ENCODE peak calls at places on chromosomes 13 and 19, in eight cellular contexts. One of them, this sample, is unnamed.

GRCh38 chr13:48629282-48629681 is 24.4 kb upstream of the CYSLTR2 start:
- DNase-seq in lower leg skin: no peak
- DNase-seq in keratinocyte: no peak
- DNase-seq in fibroblast of lung: no peak
- DNase-seq in HCT116: no peak
- DNase-seq in foreskin fibroblast: no peak
- DNase-seq in mucosa of descending colon: peak
- DNase-seq in endothelial cell of umbilical vein: no peak
- DNase-seq in this sample: no peak

GRCh38 chr19:16620018-16620417 is 8.0 kb downstream of the MED26 start:
- DNase-seq in lower leg skin: no peak
- DNase-seq in endothelial cell of umbilical vein: no peak
- DNase-seq in HCT116: no peak
- DNase-seq in keratinocyte: no peak
- DNase-seq in fibroblast of lung: no peak
- DNase-seq in foreskin fibroblast: no peak
- DNase-seq in mucosa of descending colon: no peak
- DNase-seq in this sample: no peak

GRCh38 chr13:45368571-45368970 is 27.6 kb upstream of the TPT1 start:
- DNase-seq in lower leg skin: no peak
- DNase-seq in endothelial cell of umbilical vein: no peak
- DNase-seq in HCT116: no peak
- DNase-seq in fibroblast of lung: no peak
- DNase-seq in mucosa of descending colon: no peak
- DNase-seq in foreskin fibroblast: no peak
- DNase-seq in keratinocyte: no peak
- DNase-seq in this sample: no peak

GRCh38 chr19:46133777-46134231 is 9.3 kb upstream of the IGFL3 start:
- DNase-seq in lower leg skin: no peak
- DNase-seq in mucosa of descending colon: no peak
- DNase-seq in foreskin fibroblast: no peak
- DNase-seq in endothelial cell of umbilical vein: peak
- DNase-seq in fibroblast of lung: peak
- DNase-seq in HCT116: no peak
- DNase-seq in keratinocyte: no peak
- DNase-seq in this sample: no peak

GRCh38 chr13:114148521-114148855 is 16.1 kb upstream of the RASA3 start:
- DNase-seq in endothelial cell of umbilical vein: no peak
- DNase-seq in fibroblast of lung: no peak
- DNase-seq in mucosa of descending colon: peak
- DNase-seq in foreskin fibroblast: no peak
- DNase-seq in HCT116: no peak
- DNase-seq in keratinocyte: no peak
- DNase-seq in lower leg skin: no peak
- DNase-seq in this sample: no peak

GRCh38 chr19:6738726-6739389 is 622 bp upstream of the TRIP10 start:
- DNase-seq in endothelial cell of umbilical vein: no peak
- DNase-seq in mucosa of descending colon: peak
- DNase-seq in HCT116: no peak
- DNase-seq in fibroblast of lung: no peak
- DNase-seq in lower leg skin: peak
- DNase-seq in keratinocyte: no peak
- DNase-seq in foreskin fibroblast: no peak
- DNase-seq in this sample: peak

GRCh38 chr19:42095814-42096230 is 19.9 kb downstream of the ZNF574 start:
- DNase-seq in mucosa of descending colon: no peak
- DNase-seq in lower leg skin: no peak
- DNase-seq in foreskin fibroblast: no peak
- DNase-seq in keratinocyte: no peak
- DNase-seq in endothelial cell of umbilical vein: no peak
- DNase-seq in fibroblast of lung: no peak
- DNase-seq in HCT116: no peak
- DNase-seq in this sample: no peak

GRCh38 chr19:2223959-2224358 is 12.2 kb downstream of the PLEKHJ1 start:
- DNase-seq in HCT116: no peak
- DNase-seq in endothelial cell of umbilical vein: no peak
- DNase-seq in fibroblast of lung: no peak
- DNase-seq in foreskin fibroblast: no peak
- DNase-seq in mucosa of descending colon: no peak
- DNase-seq in lower leg skin: no peak
- DNase-seq in keratinocyte: no peak
- DNase-seq in this sample: no peak

GRCh38 chr13:113602291-113602970 is 17.9 kb downstream of the TFDP1 start:
- DNase-seq in endothelial cell of umbilical vein: no peak
- DNase-seq in lower leg skin: no peak
- DNase-seq in fibroblast of lung: no peak
- DNase-seq in HCT116: no peak
- DNase-seq in foreskin fibroblast: no peak
- DNase-seq in keratinocyte: no peak
- DNase-seq in mucosa of descending colon: no peak
- DNase-seq in this sample: no peak

GRCh38 chr13:27182844-27183497 is 11.4 kb upstream of the USP12 start:
- DNase-seq in keratinocyte: no peak
- DNase-seq in mucosa of descending colon: peak
- DNase-seq in fibroblast of lung: peak
- DNase-seq in lower leg skin: no peak
- DNase-seq in foreskin fibroblast: peak
- DNase-seq in endothelial cell of umbilical vein: peak
- DNase-seq in HCT116: peak
- DNase-seq in this sample: peak

GRCh38 chr19:44677019-44677809 is 5.9 kb downstream of the CEACAM19 start:
- DNase-seq in foreskin fibroblast: peak
- DNase-seq in fibroblast of lung: peak
- DNase-seq in mucosa of descending colon: no peak
- DNase-seq in endothelial cell of umbilical vein: peak
- DNase-seq in HCT116: peak
- DNase-seq in lower leg skin: no peak
- DNase-seq in keratinocyte: no peak
- DNase-seq in this sample: peak

GRCh38 chr13:107025991-107026390 is 458.1 kb upstream of the ARGLU1 start:
- DNase-seq in foreskin fibroblast: no peak
- DNase-seq in HCT116: no peak
- DNase-seq in fibroblast of lung: peak
- DNase-seq in keratinocyte: no peak
- DNase-seq in lower leg skin: peak
- DNase-seq in endothelial cell of umbilical vein: no peak
- DNase-seq in mucosa of descending colon: no peak
- DNase-seq in this sample: peak

GRCh38 chr19:47112166-47112663 is 1.4 kb downstream of the ZC3H4 start:
- DNase-seq in endothelial cell of umbilical vein: peak
- DNase-seq in fibroblast of lung: peak
- DNase-seq in keratinocyte: peak
- DNase-seq in foreskin fibroblast: peak
- DNase-seq in lower leg skin: peak
- DNase-seq in HCT116: no peak
- DNase-seq in mucosa of descending colon: peak
- DNase-seq in this sample: peak

GRCh38 chr19:44686896-44687295 is 12.1 kb upstream of the CEACAM16 start:
- DNase-seq in foreskin fibroblast: no peak
- DNase-seq in keratinocyte: no peak
- DNase-seq in lower leg skin: no peak
- DNase-seq in HCT116: no peak
- DNase-seq in mucosa of descending colon: no peak
- DNase-seq in endothelial cell of umbilical vein: no peak
- DNase-seq in fibroblast of lung: no peak
- DNase-seq in this sample: no peak

GRCh38 chr19:50040967-50041366 is 15.2 kb downstream of the ZNF473 start:
- DNase-seq in HCT116: no peak
- DNase-seq in lower leg skin: no peak
- DNase-seq in keratinocyte: no peak
- DNase-seq in fibroblast of lung: no peak
- DNase-seq in mucosa of descending colon: no peak
- DNase-seq in foreskin fibroblast: no peak
- DNase-seq in endothelial cell of umbilical vein: no peak
- DNase-seq in this sample: no peak

GRCh38 chr13:66635526-66635925 is 594.6 kb downstream of the PCDH9 start:
- DNase-seq in endothelial cell of umbilical vein: peak
- DNase-seq in foreskin fibroblast: peak
- DNase-seq in HCT116: no peak
- DNase-seq in mucosa of descending colon: no peak
- DNase-seq in lower leg skin: no peak
- DNase-seq in fibroblast of lung: peak
- DNase-seq in keratinocyte: peak
- DNase-seq in this sample: peak

GRCh38 chr19:2453431-2454025 is 3.2 kb downstream of the LMNB2 start:
- DNase-seq in keratinocyte: no peak
- DNase-seq in HCT116: no peak
- DNase-seq in endothelial cell of umbilical vein: no peak
- DNase-seq in fibroblast of lung: no peak
- DNase-seq in mucosa of descending colon: no peak
- DNase-seq in lower leg skin: no peak
- DNase-seq in foreskin fibroblast: no peak
- DNase-seq in this sample: no peak

GRCh38 chr19:34512254-34512796 is 30.8 kb downstream of the WTIP start:
- DNase-seq in lower leg skin: peak
- DNase-seq in fibroblast of lung: no peak
- DNase-seq in mucosa of descending colon: no peak
- DNase-seq in foreskin fibroblast: no peak
- DNase-seq in keratinocyte: no peak
- DNase-seq in HCT116: no peak
- DNase-seq in endothelial cell of umbilical vein: no peak
- DNase-seq in this sample: no peak

GRCh38 chr13:85653681-85654080 is 145.5 kb downstream of the SLITRK6 start:
- DNase-seq in HCT116: no peak
- DNase-seq in fibroblast of lung: no peak
- DNase-seq in foreskin fibroblast: no peak
- DNase-seq in endothelial cell of umbilical vein: no peak
- DNase-seq in mucosa of descending colon: no peak
- DNase-seq in keratinocyte: no peak
- DNase-seq in lower leg skin: no peak
- DNase-seq in this sample: no peak

GRCh38 chr19:33630880-33631627 is 9.3 kb downstream of the CHST8 start:
- DNase-seq in endothelial cell of umbilical vein: no peak
- DNase-seq in lower leg skin: peak
- DNase-seq in fibroblast of lung: no peak
- DNase-seq in keratinocyte: no peak
- DNase-seq in mucosa of descending colon: no peak
- DNase-seq in foreskin fibroblast: no peak
- DNase-seq in HCT116: no peak
- DNase-seq in this sample: no peak

GRCh38 chr19:1474011-1474764 is 4.8 kb downstream of the C19orf25 start:
- DNase-seq in foreskin fibroblast: no peak
- DNase-seq in endothelial cell of umbilical vein: no peak
- DNase-seq in keratinocyte: no peak
- DNase-seq in lower leg skin: no peak
- DNase-seq in fibroblast of lung: no peak
- DNase-seq in HCT116: no peak
- DNase-seq in mucosa of descending colon: no peak
- DNase-seq in this sample: peak

GRCh38 chr19:36196249-36196648 is 18.2 kb downstream of the ZNF565 start:
- DNase-seq in mucosa of descending colon: no peak
- DNase-seq in endothelial cell of umbilical vein: no peak
- DNase-seq in HCT116: no peak
- DNase-seq in foreskin fibroblast: no peak
- DNase-seq in lower leg skin: no peak
- DNase-seq in keratinocyte: no peak
- DNase-seq in fibroblast of lung: no peak
- DNase-seq in this sample: no peak

GRCh38 chr19:7831452-7831851 is 1.4 kb downstream of the EVI5L start:
- DNase-seq in HCT116: peak
- DNase-seq in endothelial cell of umbilical vein: no peak
- DNase-seq in fibroblast of lung: peak
- DNase-seq in keratinocyte: no peak
- DNase-seq in foreskin fibroblast: peak
- DNase-seq in mucosa of descending colon: no peak
- DNase-seq in lower leg skin: no peak
- DNase-seq in this sample: peak

GRCh38 chr13:32585625-32586021 is 629 bp upstream of the PDS5B start:
- DNase-seq in mucosa of descending colon: peak
- DNase-seq in lower leg skin: no peak
- DNase-seq in fibroblast of lung: no peak
- DNase-seq in endothelial cell of umbilical vein: no peak
- DNase-seq in keratinocyte: no peak
- DNase-seq in HCT116: no peak
- DNase-seq in foreskin fibroblast: no peak
- DNase-seq in this sample: no peak

DNA sequence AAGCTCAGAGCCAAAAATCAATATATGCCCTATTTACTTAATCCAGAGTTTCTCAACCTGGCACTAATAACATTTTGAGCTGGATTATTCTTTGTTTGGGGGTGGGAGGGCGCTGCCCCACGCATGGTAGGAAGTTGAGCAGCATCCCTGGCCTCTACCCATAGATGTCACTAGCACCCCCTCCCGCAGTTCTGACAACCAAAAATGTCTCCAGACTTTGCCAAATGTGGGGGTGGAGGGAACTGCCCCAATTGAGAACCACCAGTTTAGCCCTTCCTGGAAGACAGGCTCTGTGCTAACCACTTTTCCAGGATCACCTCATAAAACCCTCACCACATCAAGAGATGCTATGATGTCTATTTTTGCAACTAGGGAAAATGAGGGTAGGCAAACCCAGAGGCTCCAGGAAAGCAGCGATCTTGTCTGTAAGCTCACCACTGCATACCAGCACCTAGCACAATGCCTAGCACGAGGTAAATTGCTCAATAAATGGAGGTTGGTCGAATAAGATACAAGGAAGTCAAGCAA is 1.1 kb downstream of the TRIR start:
- DNase-seq in foreskin fibroblast: peak
- DNase-seq in HCT116: no peak
- DNase-seq in keratinocyte: no peak
- DNase-seq in endothelial cell of umbilical vein: peak
- DNase-seq in fibroblast of lung: peak
- DNase-seq in mucosa of descending colon: peak
- DNase-seq in lower leg skin: no peak
- DNase-seq in this sample: peak
- TF ChIP-seq CTCF in foreskin fibroblast: peak
- TF ChIP-seq CTCF in HCT116: peak
- TF ChIP-seq CTCF in keratinocyte: peak
- TF ChIP-seq CTCF in endothelial cell of umbilical vein: peak
- TF ChIP-seq CTCF in fibroblast of lung: peak
- TF ChIP-seq CTCF in mucosa of descending colon: no peak
- TF ChIP-seq CTCF in lower leg skin: no peak
- TF ChIP-seq CTCF in this sample: peak

GRCh38 chr19:4327877-4328242 is 10.8 kb downstream of the STAP2 start:
- DNase-seq in mucosa of descending colon: no peak
- DNase-seq in fibroblast of lung: no peak
- DNase-seq in endothelial cell of umbilical vein: no peak
- DNase-seq in HCT116: no peak
- DNase-seq in keratinocyte: no peak
- DNase-seq in lower leg skin: no peak
- DNase-seq in foreskin fibroblast: no peak
- DNase-seq in this sample: no peak
- H3K4me3 ChIP-seq in mucosa of descending colon: no peak
- H3K4me3 ChIP-seq in fibroblast of lung: no peak
- H3K4me3 ChIP-seq in endothelial cell of umbilical vein: no peak
- H3K4me3 ChIP-seq in HCT116: peak
- H3K4me3 ChIP-seq in keratinocyte: no peak
- H3K4me3 ChIP-seq in lower leg skin: no peak
- H3K4me3 ChIP-seq in foreskin fibroblast: peak
- H3K4me3 ChIP-seq in this sample: peak

GRCh38 chr19:52296773-52297600 is at the start of gene ZNF480:
- DNase-seq in mucosa of descending colon: peak
- DNase-seq in keratinocyte: peak
- DNase-seq in lower leg skin: peak
- DNase-seq in endothelial cell of umbilical vein: peak
- DNase-seq in foreskin fibroblast: peak
- DNase-seq in HCT116: peak
- DNase-seq in fibroblast of lung: peak
- DNase-seq in this sample: peak
- TF ChIP-seq CTCF in mucosa of descending colon: no peak
- TF ChIP-seq CTCF in keratinocyte: no peak
- TF ChIP-seq CTCF in lower leg skin: no peak
- TF ChIP-seq CTCF in endothelial cell of umbilical vein: no peak
- TF ChIP-seq CTCF in foreskin fibroblast: no peak
- TF ChIP-seq CTCF in HCT116: peak
- TF ChIP-seq CTCF in fibroblast of lung: no peak
- TF ChIP-seq CTCF in this sample: no peak

GRCh38 chr13:93549326-93549855 is 322.8 kb downstream of the GPC6 start:
- DNase-seq in foreskin fibroblast: no peak
- DNase-seq in HCT116: no peak
- DNase-seq in endothelial cell of umbilical vein: no peak
- DNase-seq in keratinocyte: no peak
- DNase-seq in mucosa of descending colon: no peak
- DNase-seq in fibroblast of lung: no peak
- DNase-seq in lower leg skin: no peak
- DNase-seq in this sample: peak
- H3K4me3 ChIP-seq in foreskin fibroblast: no peak
- H3K4me3 ChIP-seq in HCT116: no peak
- H3K4me3 ChIP-seq in endothelial cell of umbilical vein: no peak
- H3K4me3 ChIP-seq in keratinocyte: no peak
- H3K4me3 ChIP-seq in mucosa of descending colon: no peak
- H3K4me3 ChIP-seq in fibroblast of lung: no peak
- H3K4me3 ChIP-seq in lower leg skin: no peak
- H3K4me3 ChIP-seq in this sample: no peak